ENCODE peak calls at places on chromosomes 12 and 14, in four cellular contexts. One of them, this sample, is unnamed.

GRCh38 chr14:103258211-103258610 is 75.8 kb upstream of the EIF5 start:
- DNase-seq in IMR-90: no peak
- DNase-seq in mucosa of descending colon: no peak
- DNase-seq in gastrocnemius medialis: no peak
- DNase-seq in this sample: no peak

GRCh38 chr12:132444957-132445883 is 44.7 kb upstream of the FBRSL1 start:
- DNase-seq in mucosa of descending colon: peak
- DNase-seq in IMR-90: no peak
- DNase-seq in gastrocnemius medialis: no peak
- DNase-seq in this sample: peak

GRCh38 chr12:42958271-42958674 is 368.7 kb upstream of the PRICKLE1 start:
- DNase-seq in IMR-90: peak
- DNase-seq in mucosa of descending colon: no peak
- DNase-seq in gastrocnemius medialis: no peak
- DNase-seq in this sample: no peak

GRCh38 chr12:120721866-120722265 is 3.8 kb upstream of the ACADS start:
- DNase-seq in gastrocnemius medialis: no peak
- DNase-seq in IMR-90: no peak
- DNase-seq in mucosa of descending colon: no peak
- DNase-seq in this sample: no peak

GRCh38 chr14:97408937-97409860 is 612.0 kb downstream of the VRK1 start:
- DNase-seq in mucosa of descending colon: no peak
- DNase-seq in IMR-90: no peak
- DNase-seq in gastrocnemius medialis: no peak
- DNase-seq in this sample: no peak

GRCh38 chr12:123431951-123432886 is 4.3 kb downstream of the RILPL2 start:
- DNase-seq in gastrocnemius medialis: no peak
- DNase-seq in IMR-90: no peak
- DNase-seq in mucosa of descending colon: no peak
- DNase-seq in this sample: no peak

GRCh38 chr14:64792871-64793560 is 86.7 kb downstream of the SPTB start:
- DNase-seq in gastrocnemius medialis: no peak
- DNase-seq in mucosa of descending colon: no peak
- DNase-seq in IMR-90: no peak
- DNase-seq in this sample: no peak

GRCh38 chr14:86038401-86038985 is 508.5 kb downstream of the FLRT2 start:
- DNase-seq in gastrocnemius medialis: no peak
- DNase-seq in IMR-90: peak
- DNase-seq in mucosa of descending colon: peak
- DNase-seq in this sample: no peak

GRCh38 chr12:67981236-67982164 is 7.7 kb upstream of the IFNG-AS1 start:
- DNase-seq in IMR-90: peak
- DNase-seq in gastrocnemius medialis: no peak
- DNase-seq in mucosa of descending colon: no peak
- DNase-seq in this sample: no peak

GRCh38 chr12:103301642-103302620 is 193.8 kb downstream of the C12orf42 start:
- DNase-seq in gastrocnemius medialis: no peak
- DNase-seq in mucosa of descending colon: no peak
- DNase-seq in IMR-90: no peak
- DNase-seq in this sample: no peak

GRCh38 chr14:67285876-67286452 is 44.7 kb downstream of the PALS1 start:
- DNase-seq in mucosa of descending colon: no peak
- DNase-seq in IMR-90: peak
- DNase-seq in gastrocnemius medialis: no peak
- DNase-seq in this sample: no peak

GRCh38 chr12:13864081-13864673 is 117.2 kb downstream of the GRIN2B start:
- DNase-seq in IMR-90: peak
- DNase-seq in gastrocnemius medialis: no peak
- DNase-seq in mucosa of descending colon: peak
- DNase-seq in this sample: peak

GRCh38 chr12:12447837-12448236 is 91.0 kb downstream of the BORCS5 start:
- DNase-seq in IMR-90: no peak
- DNase-seq in gastrocnemius medialis: no peak
- DNase-seq in mucosa of descending colon: no peak
- DNase-seq in this sample: no peak

GRCh38 chr14:102141797-102142196 is 2.1 kb downstream of the WDR20 start:
- DNase-seq in IMR-90: no peak
- DNase-seq in mucosa of descending colon: no peak
- DNase-seq in gastrocnemius medialis: no peak
- DNase-seq in this sample: no peak

GRCh38 chr12:122006186-122006926 is 15.3 kb upstream of the BCL7A start:
- DNase-seq in IMR-90: no peak
- DNase-seq in gastrocnemius medialis: no peak
- DNase-seq in mucosa of descending colon: no peak
- DNase-seq in this sample: no peak

GRCh38 chr12:31234955-31235867 is 90.7 kb downstream of the SINHCAF start:
- DNase-seq in mucosa of descending colon: peak
- DNase-seq in IMR-90: peak
- DNase-seq in gastrocnemius medialis: no peak
- DNase-seq in this sample: peak

GRCh38 chr14:64423987-64424386 is 35.8 kb downstream of the MTHFD1 start:
- DNase-seq in gastrocnemius medialis: no peak
- DNase-seq in IMR-90: peak
- DNase-seq in mucosa of descending colon: no peak
- DNase-seq in this sample: peak

GRCh38 chr12:17540921-17541320 is 549.1 kb downstream of the RERGL start:
- DNase-seq in IMR-90: no peak
- DNase-seq in gastrocnemius medialis: no peak
- DNase-seq in mucosa of descending colon: no peak
- DNase-seq in this sample: no peak

GRCh38 chr14:68690106-68690960 is 102.5 kb downstream of the ZFP36L1 start:
- DNase-seq in gastrocnemius medialis: no peak
- DNase-seq in mucosa of descending colon: no peak
- DNase-seq in IMR-90: no peak
- DNase-seq in this sample: no peak

GRCh38 chr12:65200007-65200665 is 30.8 kb downstream of the LEMD3 start:
- DNase-seq in mucosa of descending colon: no peak
- DNase-seq in IMR-90: peak
- DNase-seq in gastrocnemius medialis: no peak
- DNase-seq in this sample: no peak

GRCh38 chr12:116019415-116019814 is 258.1 kb downstream of the MED13L start:
- DNase-seq in mucosa of descending colon: no peak
- DNase-seq in IMR-90: no peak
- DNase-seq in gastrocnemius medialis: no peak
- DNase-seq in this sample: no peak

GRCh38 chr14:39431416-39432178 is 636 bp downstream of the FBXO33 start:
- DNase-seq in IMR-90: peak
- DNase-seq in gastrocnemius medialis: peak
- DNase-seq in mucosa of descending colon: peak
- DNase-seq in this sample: no peak

GRCh38 chr12:119699199-119699765 is 31.3 kb downstream of the PRKAB1 start:
- DNase-seq in mucosa of descending colon: no peak
- DNase-seq in IMR-90: no peak
- DNase-seq in gastrocnemius medialis: no peak
- DNase-seq in this sample: no peak

GRCh38 chr12:106046301-106046846 is 92.4 kb downstream of the NUAK1 start:
- DNase-seq in gastrocnemius medialis: no peak
- DNase-seq in IMR-90: no peak
- DNase-seq in mucosa of descending colon: no peak
- DNase-seq in this sample: no peak

GRCh38 chr12:132366341-132366861 is 37.0 kb upstream of the GALNT9 start:
- DNase-seq in gastrocnemius medialis: no peak
- DNase-seq in mucosa of descending colon: no peak
- DNase-seq in IMR-90: no peak
- DNase-seq in this sample: no peak

GRCh38 chr12:79934309-79935020 is 432 bp downstream of the PPP1R12A start:
- DNase-seq in gastrocnemius medialis: peak
- DNase-seq in mucosa of descending colon: peak
- DNase-seq in IMR-90: peak
- DNase-seq in this sample: peak

GRCh38 chr14:64174922-64175782 is 119.0 kb downstream of the ESR2 start:
- DNase-seq in mucosa of descending colon: no peak
- DNase-seq in IMR-90: no peak
- DNase-seq in gastrocnemius medialis: no peak
- DNase-seq in this sample: no peak

GRCh38 chr12:94263011-94263786 is 114.8 kb downstream of the PLXNC1 start:
- DNase-seq in IMR-90: no peak
- DNase-seq in gastrocnemius medialis: no peak
- DNase-seq in mucosa of descending colon: peak
- DNase-seq in this sample: no peak

GRCh38 chr12:88303335-88303734 is 161.2 kb downstream of the TMTC3 start:
- DNase-seq in gastrocnemius medialis: no peak
- DNase-seq in IMR-90: no peak
- DNase-seq in mucosa of descending colon: no peak
- DNase-seq in this sample: no peak

GRCh38 chr12:27511031-27511722 is 12.8 kb upstream of the PPFIBP1 start:
- DNase-seq in gastrocnemius medialis: no peak
- DNase-seq in IMR-90: peak
- DNase-seq in mucosa of descending colon: no peak
- DNase-seq in this sample: no peak

GRCh38 chr12:26870491-26871419 is 37.8 kb upstream of the ITPR2 start:
- DNase-seq in mucosa of descending colon: peak
- DNase-seq in IMR-90: peak
- DNase-seq in gastrocnemius medialis: no peak
- DNase-seq in this sample: no peak

GRCh38 chr14:80291099-80291498 is 79.8 kb upstream of the DIO2 start:
- DNase-seq in mucosa of descending colon: no peak
- DNase-seq in gastrocnemius medialis: no peak
- DNase-seq in IMR-90: peak
- DNase-seq in this sample: no peak

GRCh38 chr12:45745861-45746277 is 16.4 kb downstream of the ARID2 start:
- DNase-seq in gastrocnemius medialis: no peak
- DNase-seq in IMR-90: peak
- DNase-seq in mucosa of descending colon: no peak
- DNase-seq in this sample: no peak

GRCh38 chr14:67370830-67371229 is 10.7 kb downstream of the EIF2S1 start:
- DNase-seq in mucosa of descending colon: no peak
- DNase-seq in gastrocnemius medialis: no peak
- DNase-seq in IMR-90: peak
- DNase-seq in this sample: no peak

GRCh38 chr12:43306066-43306465 is 245.9 kb downstream of the ADAMTS20 start:
- DNase-seq in IMR-90: peak
- DNase-seq in mucosa of descending colon: no peak
- DNase-seq in gastrocnemius medialis: no peak
- DNase-seq in this sample: no peak

GRCh38 chr12:96103067-96103650 is 67.8 kb upstream of the LTA4H start:
- DNase-seq in IMR-90: no peak
- DNase-seq in gastrocnemius medialis: no peak
- DNase-seq in mucosa of descending colon: no peak
- DNase-seq in this sample: no peak

GRCh38 chr14:59704054-59704453 is 127.4 kb upstream of the CCDC175 start:
- DNase-seq in mucosa of descending colon: no peak
- DNase-seq in gastrocnemius medialis: no peak
- DNase-seq in IMR-90: no peak
- DNase-seq in this sample: no peak

GRCh38 chr12:1594045-1594294 is 411 bp downstream of the FBXL14 start:
- DNase-seq in IMR-90: no peak
- DNase-seq in gastrocnemius medialis: peak
- DNase-seq in mucosa of descending colon: no peak
- DNase-seq in this sample: peak

GRCh38 chr12:129788506-129788905 is 115.3 kb downstream of the TMEM132D start:
- DNase-seq in IMR-90: no peak
- DNase-seq in gastrocnemius medialis: no peak
- DNase-seq in mucosa of descending colon: no peak
- DNase-seq in this sample: no peak

GRCh38 chr14:75832621-75833297 is 149.0 kb downstream of the TGFB3 start:
- DNase-seq in IMR-90: peak
- DNase-seq in mucosa of descending colon: no peak
- DNase-seq in gastrocnemius medialis: no peak
- DNase-seq in this sample: no peak

DNA sequence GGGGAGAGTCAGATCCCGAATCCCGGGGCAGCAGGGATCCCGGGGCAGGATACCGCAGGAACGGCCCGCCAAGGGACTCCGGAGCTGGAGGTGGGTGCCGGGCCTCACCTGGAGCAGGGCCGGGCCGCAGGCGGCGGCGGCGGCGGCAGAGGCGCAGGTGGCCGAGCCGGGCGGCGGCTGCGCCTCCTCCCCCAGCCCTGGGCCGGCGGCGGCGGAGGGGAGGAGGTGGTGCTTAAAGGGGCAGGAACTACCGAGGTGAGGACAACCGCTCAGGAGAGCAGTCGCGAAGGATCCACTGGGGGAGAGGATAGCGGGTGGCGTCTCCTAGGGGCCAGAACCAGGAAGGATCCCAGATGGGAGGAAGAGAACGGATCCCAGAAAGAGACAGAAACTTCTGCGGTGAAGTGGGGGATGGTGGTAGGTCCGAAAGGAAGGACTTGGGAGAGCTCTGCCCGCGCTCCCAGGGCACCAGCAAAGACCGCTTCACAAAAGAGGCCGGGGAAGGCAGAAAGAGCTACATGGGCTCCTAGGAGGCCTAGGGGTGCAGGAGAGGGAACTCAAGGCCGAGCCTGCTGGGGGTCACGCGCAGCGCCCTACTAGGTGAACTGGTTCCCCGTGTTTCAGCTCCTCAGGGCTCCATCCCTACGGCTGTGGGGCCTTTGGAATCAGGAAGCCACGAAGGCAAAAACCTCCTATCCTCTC is 4.9 kb upstream of the BAZ2A start:
- DNase-seq in IMR-90: peak
- DNase-seq in mucosa of descending colon: peak
- DNase-seq in gastrocnemius medialis: peak
- DNase-seq in this sample: peak
- TF ChIP-seq CTCF in IMR-90: peak
- TF ChIP-seq CTCF in mucosa of descending colon: no peak
- TF ChIP-seq CTCF in gastrocnemius medialis: peak
- TF ChIP-seq CTCF in this sample: peak

GRCh38 chr14:93800038-93800937 is 12.0 kb upstream of the PRIMA1 start:
- DNase-seq in mucosa of descending colon: no peak
- DNase-seq in IMR-90: no peak
- DNase-seq in gastrocnemius medialis: no peak
- DNase-seq in this sample: no peak
- TF ChIP-seq CTCF in mucosa of descending colon: no peak
- TF ChIP-seq CTCF in IMR-90: no peak
- TF ChIP-seq CTCF in gastrocnemius medialis: no peak
- TF ChIP-seq CTCF in this sample: no peak

DNA sequence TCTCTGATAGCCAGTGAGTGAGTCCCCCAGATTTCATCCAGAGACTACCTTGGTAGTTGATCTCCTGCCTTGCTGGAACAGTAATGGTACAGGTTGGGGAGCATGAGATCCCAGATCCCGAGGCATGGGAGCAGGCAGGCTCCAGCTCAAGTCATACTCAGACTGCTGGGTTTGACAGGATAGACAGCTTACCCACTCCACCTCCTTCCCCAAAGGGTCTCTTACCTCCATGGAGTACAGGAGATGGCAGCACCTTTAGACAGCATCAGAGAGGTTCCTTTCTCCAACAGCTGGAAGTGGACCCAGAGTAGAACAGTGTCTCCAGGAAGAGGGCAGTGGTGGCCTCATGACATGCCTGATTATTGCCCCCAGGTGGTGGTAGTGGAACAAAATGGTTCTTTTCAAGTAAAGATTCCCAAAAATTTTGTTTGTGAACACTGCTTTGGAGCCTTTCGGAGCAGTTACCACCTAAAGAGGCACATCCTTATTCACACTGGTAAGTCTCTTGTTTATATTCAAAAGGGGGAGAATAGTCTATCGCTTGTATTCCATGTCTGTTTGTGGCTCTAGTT is 4.9 kb upstream of the CSAD start:
- DNase-seq in IMR-90: no peak
- DNase-seq in gastrocnemius medialis: no peak
- DNase-seq in mucosa of descending colon: no peak
- DNase-seq in this sample: no peak
- TF ChIP-seq CTCF in IMR-90: no peak
- TF ChIP-seq CTCF in gastrocnemius medialis: no peak
- TF ChIP-seq CTCF in mucosa of descending colon: no peak
- TF ChIP-seq CTCF in this sample: no peak

GRCh38 chr12:21945002-21945401 is 3.8 kb upstream of the ABCC9 start:
- DNase-seq in gastrocnemius medialis: no peak
- DNase-seq in mucosa of descending colon: no peak
- DNase-seq in IMR-90: no peak
- DNase-seq in this sample: no peak
- TF ChIP-seq CTCF in gastrocnemius medialis: no peak
- TF ChIP-seq CTCF in mucosa of descending colon: no peak
- TF ChIP-seq CTCF in IMR-90: no peak
- TF ChIP-seq CTCF in this sample: no peak

This sample was measured in dorsolateral prefrontal cortex.